ENCODE peak calls at places on chromosomes 2 and 18, in five cellular contexts. M is AG04449, D is left lung, L is lower lobe of right lung, E is coronary artery. H is an unnamed sample.
A peak's percentile ranks its signal among the peaks of the same experiment; 100 is the strongest.

GRCh38 chr2:45285311-45285710 is 276.1 kb upstream of the SIX2 start:
- DNase-seq in M (no peak), D (no peak), L (no peak), E (no peak), H (no peak)

GRCh38 chr18:65869527-65869926 is 118.7 kb downstream of the CDH7 start:
- DNase-seq in M (no peak), D (no peak), L (no peak), E (no peak), H (no peak)

GRCh38 chr18:715626-716025 is 3.2 kb upstream of the ENOSF1 start:
- DNase-seq in M (peak; percentile 58), D (no peak), L (no peak), E (no peak), H (no peak)

GRCh38 chr2:198774576-198774975 is 683.2 kb downstream of the SATB2 start:
- DNase-seq in M (no peak), D (no peak), L (no peak), E (no peak), H (no peak)

GRCh38 chr2:1707771-1708351 is 36.5 kb downstream of the PXDN start:
- DNase-seq in M (no peak), D (peak; percentile 71), L (no peak), E (peak; percentile 88), H (no peak)

GRCh38 chr2:45274190-45274926 is 265.1 kb upstream of the SIX2 start:
- DNase-seq in M (no peak), D (no peak), L (no peak), E (no peak), H (no peak)

GRCh38 chr2:209790066-209790728 is 18.6 kb downstream of the UNC80 start:
- DNase-seq in M (no peak), D (no peak), L (no peak), E (no peak), H (no peak)

GRCh38 chr2:36399050-36399449 is 43.5 kb downstream of the CRIM1 start:
- DNase-seq in M (no peak), D (no peak), L (no peak), E (no peak), H (no peak)

GRCh38 chr18:54119524-54120019 is 104.9 kb downstream of the MBD2 start:
- DNase-seq in M (no peak), D (no peak), L (no peak), E (no peak), H (no peak)

GRCh38 chr2:28366496-28367282 is 26.0 kb upstream of the FOSL2 start:
- DNase-seq in M (no peak), D (no peak), L (no peak), E (no peak), H (no peak)

GRCh38 chr18:33839452-33840225 is 261.6 kb downstream of the ASXL3 start:
- DNase-seq in M (no peak), D (no peak), L (no peak), E (no peak), H (no peak)

GRCh38 chr2:144505245-144505801 is 14.6 kb downstream of the ZEB2 start:
- DNase-seq in M (no peak), D (no peak), L (no peak), E (no peak), H (no peak)

GRCh38 chr18:77676901-77677300 is 427.3 kb downstream of the GALR1 start:
- DNase-seq in M (no peak), D (no peak), L (no peak), E (no peak), H (no peak)

GRCh38 chr18:54125429-54125828 is 99.0 kb downstream of the MBD2 start:
- DNase-seq in M (no peak), D (no peak), L (no peak), E (no peak), H (no peak)

GRCh38 chr2:16633632-16634430 is 31.8 kb downstream of the CYRIA start:
- DNase-seq in M (no peak), D (no peak), L (no peak), E (no peak), H (no peak)

GRCh38 chr2:127913808-127914457 is 28.2 kb upstream of the AMMECR1L start:
- DNase-seq in M (no peak), D (no peak), L (no peak), E (no peak), H (no peak)

GRCh38 chr18:58394046-58394445 is 234.8 kb downstream of the ALPK2 start:
- DNase-seq in M (no peak), D (no peak), L (no peak), E (no peak), H (no peak)

GRCh38 chr2:182210669-182211068 is 216.2 kb downstream of the PDE1A start:
- DNase-seq in M (no peak), D (no peak), L (no peak), E (no peak), H (no peak)

GRCh38 chr2:239928457-239929350 is 96.4 kb downstream of the NDUFA10 start:
- DNase-seq in M (no peak), D (peak; percentile 32), L (peak; percentile 47), E (peak; percentile 69), H (peak; percentile 67)

GRCh38 chr2:162002623-162003200 is 71.3 kb downstream of the DPP4 start:
- DNase-seq in M (no peak), D (no peak), L (no peak), E (no peak), H (no peak)

GRCh38 chr2:109450574-109451265 is 163.0 kb downstream of the SEPTIN10 start:
- DNase-seq in M (no peak), D (peak; percentile 13), L (no peak), E (peak; percentile 80), H (no peak)

GRCh38 chr18:8477615-8478014 is 131.6 kb upstream of the RAB12 start:
- DNase-seq in M (no peak), D (no peak), L (no peak), E (no peak), H (no peak)

GRCh38 chr18:8480506-8481328 is 128.5 kb upstream of the RAB12 start:
- DNase-seq in M (peak; percentile 26), D (no peak), L (no peak), E (no peak), H (no peak)

GRCh38 chr18:8478166-8478967 is 130.9 kb upstream of the RAB12 start:
- DNase-seq in M (no peak), D (peak; percentile 46), L (peak; percentile 54), E (no peak), H (peak; percentile 80)

GRCh38 chr18:8479826-8480225 is 129.4 kb upstream of the RAB12 start:
- DNase-seq in M (no peak), D (no peak), L (no peak), E (no peak), H (no peak)

GRCh38 chr18:8478968-8479370 is 130.3 kb upstream of the RAB12 start:
- DNase-seq in M (no peak), D (no peak), L (no peak), E (no peak), H (no peak)
- TF ChIP-seq CTCF in M (no peak), D (no peak), L (no peak), E (no peak), H (peak; percentile 2)

DNA sequence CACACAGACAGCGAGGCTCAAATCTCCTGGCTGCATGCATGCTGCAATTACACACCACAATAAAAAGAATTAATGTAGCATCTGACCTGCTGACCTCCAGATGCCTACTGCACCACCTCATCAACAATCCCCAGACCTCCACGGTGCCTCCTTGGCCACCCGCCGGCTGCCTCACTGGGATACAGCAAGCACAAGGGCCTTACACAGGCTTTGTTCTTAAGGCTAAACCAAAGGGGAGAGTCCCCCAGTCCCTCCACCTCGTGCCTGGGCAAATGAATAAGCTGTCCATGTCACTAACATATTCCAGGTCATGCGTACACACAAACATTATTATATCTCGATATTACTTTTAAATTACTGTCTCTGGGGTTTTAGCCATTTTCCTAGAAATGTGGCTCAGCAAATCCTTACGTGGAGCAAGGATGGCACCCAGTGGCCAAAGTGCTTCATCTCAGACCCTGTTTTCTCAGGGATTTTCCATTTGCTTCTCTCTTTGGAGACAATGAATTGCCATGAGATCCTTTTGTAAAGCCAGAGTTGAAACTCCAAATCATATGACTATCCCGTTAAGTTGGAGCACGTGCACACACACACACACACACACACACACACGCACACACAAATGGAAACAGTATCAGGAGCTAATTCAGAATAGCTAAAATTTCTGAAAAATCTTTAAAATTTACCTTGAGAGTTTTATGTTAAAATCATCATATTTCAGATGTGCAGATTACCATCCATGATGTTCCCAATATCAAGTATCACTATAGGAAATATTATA is 313.8 kb downstream of the PDE11A start:
- DNase-seq in M (no peak), D (no peak), L (no peak), E (no peak), H (no peak)
- TF ChIP-seq CTCF in M (peak; percentile 26), D (peak; percentile 19), L (peak; percentile 42), E (no peak), H (peak; percentile 82)

GRCh38 chr2:85564144-85564563 is 2.9 kb upstream of the GGCX start:
- DNase-seq in M (no peak), D (no peak), L (no peak), E (no peak), H (no peak)

GRCh38 chr2:85560812-85561279 is 447 bp downstream of the GGCX start:
- DNase-seq in M (no peak), D (no peak), L (peak; percentile 51), E (no peak), H (no peak)

GRCh38 chr2:85557130-85557529 is 4.2 kb downstream of the GGCX start:
- DNase-seq in M (no peak), D (no peak), L (no peak), E (no peak), H (no peak)

GRCh38 chr2:85558160-85558559 is 3.1 kb downstream of the GGCX start:
- DNase-seq in M (no peak), D (no peak), L (no peak), E (no peak), H (no peak)

DNA sequence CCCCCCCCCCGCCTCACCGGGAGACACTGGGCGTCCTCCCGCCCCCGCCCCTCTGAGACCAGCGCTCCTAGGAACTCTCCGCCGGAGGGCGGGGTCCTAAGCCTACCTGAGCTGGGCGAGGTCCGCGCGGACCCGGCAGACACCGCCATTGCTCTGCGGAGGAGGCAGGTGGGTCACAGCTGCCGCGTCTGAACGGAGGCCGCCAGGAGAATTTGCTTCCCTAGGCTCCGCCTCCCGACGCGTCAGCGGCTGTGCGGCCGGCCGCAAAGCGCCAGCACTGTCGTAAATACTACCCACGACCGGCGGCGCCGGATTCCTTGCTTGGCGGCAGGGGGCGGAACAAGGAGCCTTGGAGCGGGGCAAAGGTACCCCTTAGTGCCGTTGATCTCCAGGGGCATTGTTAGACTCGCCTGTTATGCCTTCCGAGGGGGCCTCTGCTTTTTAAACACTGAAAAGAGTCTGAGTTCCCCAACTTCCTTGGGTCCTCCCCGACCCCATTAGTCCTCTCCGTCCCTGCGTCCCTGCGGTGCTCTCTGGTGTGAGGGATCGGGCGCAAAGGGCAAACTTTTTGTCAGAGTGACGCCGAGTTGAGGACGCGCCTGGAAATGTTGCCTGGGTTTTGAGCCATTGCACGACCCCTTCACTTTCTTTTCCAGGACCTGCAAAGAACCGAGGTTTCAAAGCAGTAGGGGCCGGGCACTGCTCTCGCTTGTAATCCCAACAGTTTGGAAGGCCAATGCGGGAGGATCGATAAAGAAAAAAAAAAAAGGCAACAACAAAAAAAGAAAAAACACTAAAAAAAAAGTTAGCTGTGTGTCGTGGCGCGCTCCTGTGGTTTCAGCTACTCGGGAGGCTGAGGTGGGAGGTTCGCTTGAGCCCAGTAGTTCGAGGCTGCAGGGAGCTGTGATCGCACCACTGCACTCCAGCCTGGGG is at the start of gene GGCX:
- DNase-seq in M (no peak), D (peak; percentile 97), L (peak; percentile 98), E (peak; percentile 96), H (peak; percentile 95)
- TF ChIP-seq CTCF in M (no peak), D (no peak), L (peak; percentile 12), E (no peak), H (no peak)

DNA sequence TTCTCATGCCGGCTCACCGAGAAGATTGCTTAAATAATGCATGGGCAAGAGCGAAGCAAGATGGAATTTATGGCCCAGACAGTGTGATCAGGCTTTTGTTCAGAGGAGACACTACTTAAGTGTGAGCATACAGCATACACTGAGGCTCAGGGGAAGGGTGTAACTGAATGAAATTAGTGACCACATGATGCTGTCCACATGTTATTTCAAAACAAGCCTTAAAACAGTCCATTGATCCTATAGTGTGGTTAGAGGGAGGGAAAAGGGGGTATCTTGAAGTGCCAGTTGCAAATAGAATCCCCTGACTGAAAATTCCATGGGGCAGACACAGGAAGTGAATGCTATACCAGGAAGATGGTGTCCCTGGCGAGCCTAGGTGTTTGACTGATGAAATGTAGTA is 125.5 kb downstream of the RAPGEF4 start:
- DNase-seq in M (no peak), D (no peak), L (no peak), E (no peak), H (no peak)
- TF ChIP-seq CTCF in M (no peak), D (no peak), L (no peak), E (no peak), H (no peak)